ENCODE peak calls at places on chromosomes 6 and 20, in ten cellular contexts. One of them, this sample, is unnamed.
A peak's percentile ranks its signal among the peaks of the same experiment; 100 is the strongest.

GRCh38 chr6:6007311-6008113 is 787 bp upstream of the NRN1 start:
- DNase-seq in endothelial cell: peak; percentile 54
- DNase-seq in osteocyte: no peak
- DNase-seq in B cell: no peak
- DNase-seq in mesothelial cell of epicardium: no peak
- DNase-seq in astrocyte: no peak
- DNase-seq in lower lobe of right lung: no peak
- DNase-seq in endothelial cell of umbilical vein: peak; percentile 50
- DNase-seq in psoas muscle: peak; percentile 61
- DNase-seq in RWPE1: no peak
- DNase-seq in this sample: no peak

GRCh38 chr6:34793877-34794276 is 2.0 kb downstream of the BLTP3A start:
- DNase-seq in endothelial cell of umbilical vein: no peak
- DNase-seq in lower lobe of right lung: no peak
- DNase-seq in mesothelial cell of epicardium: no peak
- DNase-seq in osteocyte: no peak
- DNase-seq in astrocyte: no peak
- DNase-seq in RWPE1: no peak
- DNase-seq in B cell: no peak
- DNase-seq in endothelial cell: no peak
- DNase-seq in psoas muscle: no peak
- DNase-seq in this sample: no peak

GRCh38 chr6:16769986-16770376 is 8.7 kb upstream of the ATXN1 start:
- DNase-seq in osteocyte: no peak
- DNase-seq in B cell: no peak
- DNase-seq in RWPE1: no peak
- DNase-seq in mesothelial cell of epicardium: no peak
- DNase-seq in endothelial cell of umbilical vein: peak; percentile 60
- DNase-seq in astrocyte: peak; percentile 92
- DNase-seq in endothelial cell: no peak
- DNase-seq in psoas muscle: no peak
- DNase-seq in lower lobe of right lung: no peak
- DNase-seq in this sample: no peak

GRCh38 chr20:37111926-37112455 is 16.2 kb upstream of the RBL1 start:
- DNase-seq in mesothelial cell of epicardium: no peak
- DNase-seq in psoas muscle: no peak
- DNase-seq in astrocyte: no peak
- DNase-seq in lower lobe of right lung: no peak
- DNase-seq in B cell: no peak
- DNase-seq in endothelial cell of umbilical vein: no peak
- DNase-seq in osteocyte: no peak
- DNase-seq in RWPE1: no peak
- DNase-seq in endothelial cell: no peak
- DNase-seq in this sample: no peak

GRCh38 chr20:43849496-43850197 is 65.0 kb upstream of the TOX2 start:
- DNase-seq in lower lobe of right lung: no peak
- DNase-seq in RWPE1: peak; percentile 70
- DNase-seq in B cell: no peak
- DNase-seq in psoas muscle: peak; percentile 55
- DNase-seq in mesothelial cell of epicardium: no peak
- DNase-seq in astrocyte: peak; percentile 50
- DNase-seq in osteocyte: peak; percentile 70
- DNase-seq in endothelial cell: no peak
- DNase-seq in endothelial cell of umbilical vein: peak; percentile 61
- DNase-seq in this sample: no peak

GRCh38 chr6:138815797-138816528 is 20.1 kb downstream of the ECT2L start:
- DNase-seq in lower lobe of right lung: no peak
- DNase-seq in endothelial cell of umbilical vein: peak; percentile 67
- DNase-seq in B cell: no peak
- DNase-seq in RWPE1: peak; percentile 52
- DNase-seq in mesothelial cell of epicardium: no peak
- DNase-seq in endothelial cell: no peak
- DNase-seq in osteocyte: no peak
- DNase-seq in psoas muscle: no peak
- DNase-seq in astrocyte: peak; percentile 56
- DNase-seq in this sample: peak; percentile 36

GRCh38 chr20:623041-623440 is 12.9 kb upstream of the TCF15 start:
- DNase-seq in endothelial cell: no peak
- DNase-seq in astrocyte: no peak
- DNase-seq in mesothelial cell of epicardium: no peak
- DNase-seq in osteocyte: no peak
- DNase-seq in psoas muscle: no peak
- DNase-seq in RWPE1: no peak
- DNase-seq in lower lobe of right lung: peak; percentile 28
- DNase-seq in endothelial cell of umbilical vein: no peak
- DNase-seq in B cell: no peak
- DNase-seq in this sample: no peak

GRCh38 chr6:108630050-108630714 is 69.5 kb downstream of the FOXO3 start:
- DNase-seq in lower lobe of right lung: no peak
- DNase-seq in B cell: no peak
- DNase-seq in endothelial cell of umbilical vein: no peak
- DNase-seq in psoas muscle: no peak
- DNase-seq in osteocyte: no peak
- DNase-seq in RWPE1: no peak
- DNase-seq in mesothelial cell of epicardium: no peak
- DNase-seq in astrocyte: no peak
- DNase-seq in endothelial cell: no peak
- DNase-seq in this sample: no peak

GRCh38 chr20:2089447-2089846 is 12.2 kb upstream of the STK35 start:
- DNase-seq in astrocyte: no peak
- DNase-seq in mesothelial cell of epicardium: no peak
- DNase-seq in endothelial cell: no peak
- DNase-seq in endothelial cell of umbilical vein: no peak
- DNase-seq in psoas muscle: no peak
- DNase-seq in lower lobe of right lung: no peak
- DNase-seq in B cell: no peak
- DNase-seq in RWPE1: no peak
- DNase-seq in osteocyte: peak; percentile 2
- DNase-seq in this sample: no peak

GRCh38 chr20:2088904-2089303 is 12.7 kb upstream of the STK35 start:
- DNase-seq in endothelial cell: no peak
- DNase-seq in astrocyte: no peak
- DNase-seq in RWPE1: no peak
- DNase-seq in mesothelial cell of epicardium: no peak
- DNase-seq in endothelial cell of umbilical vein: no peak
- DNase-seq in lower lobe of right lung: no peak
- DNase-seq in B cell: no peak
- DNase-seq in psoas muscle: no peak
- DNase-seq in osteocyte: no peak
- DNase-seq in this sample: no peak

GRCh38 chr20:2093883-2094282 is 7.7 kb upstream of the STK35 start:
- DNase-seq in osteocyte: no peak
- DNase-seq in RWPE1: no peak
- DNase-seq in psoas muscle: no peak
- DNase-seq in B cell: no peak
- DNase-seq in endothelial cell of umbilical vein: no peak
- DNase-seq in mesothelial cell of epicardium: no peak
- DNase-seq in lower lobe of right lung: no peak
- DNase-seq in astrocyte: no peak
- DNase-seq in endothelial cell: no peak
- DNase-seq in this sample: no peak

GRCh38 chr20:2093200-2093781 is 8.3 kb upstream of the STK35 start:
- DNase-seq in astrocyte: no peak
- DNase-seq in B cell: no peak
- DNase-seq in psoas muscle: no peak
- DNase-seq in RWPE1: peak; percentile 43
- DNase-seq in osteocyte: no peak
- DNase-seq in endothelial cell: peak; percentile 33
- DNase-seq in endothelial cell of umbilical vein: no peak
- DNase-seq in lower lobe of right lung: no peak
- DNase-seq in mesothelial cell of epicardium: no peak
- DNase-seq in this sample: no peak
- TF ChIP-seq CTCF in astrocyte: peak; percentile 40
- TF ChIP-seq CTCF in B cell: peak; percentile 77
- TF ChIP-seq CTCF in psoas muscle: peak; percentile 31
- TF ChIP-seq CTCF in RWPE1: peak; percentile 84
- TF ChIP-seq CTCF in osteocyte: peak; percentile 46
- TF ChIP-seq CTCF in endothelial cell: peak; percentile 57
- TF ChIP-seq CTCF in endothelial cell of umbilical vein: peak; percentile 28
- TF ChIP-seq CTCF in lower lobe of right lung: peak; percentile 45
- TF ChIP-seq CTCF in mesothelial cell of epicardium: peak; percentile 16
- TF ChIP-seq CTCF in this sample: peak; percentile 60

GRCh38 chr6:154276810-154277577 is 79.6 kb downstream of the IPCEF1 start:
- DNase-seq in mesothelial cell of epicardium: no peak
- DNase-seq in endothelial cell of umbilical vein: peak; percentile 42
- DNase-seq in lower lobe of right lung: no peak
- DNase-seq in B cell: no peak
- DNase-seq in astrocyte: peak; percentile 22
- DNase-seq in osteocyte: no peak
- DNase-seq in endothelial cell: no peak
- DNase-seq in RWPE1: peak; percentile 42
- DNase-seq in psoas muscle: no peak
- DNase-seq in this sample: no peak

GRCh38 chr6:154274175-154274574 is 82.4 kb downstream of the IPCEF1 start:
- DNase-seq in astrocyte: no peak
- DNase-seq in psoas muscle: no peak
- DNase-seq in lower lobe of right lung: no peak
- DNase-seq in B cell: no peak
- DNase-seq in endothelial cell: no peak
- DNase-seq in osteocyte: no peak
- DNase-seq in RWPE1: no peak
- DNase-seq in endothelial cell of umbilical vein: no peak
- DNase-seq in mesothelial cell of epicardium: no peak
- DNase-seq in this sample: no peak

DNA sequence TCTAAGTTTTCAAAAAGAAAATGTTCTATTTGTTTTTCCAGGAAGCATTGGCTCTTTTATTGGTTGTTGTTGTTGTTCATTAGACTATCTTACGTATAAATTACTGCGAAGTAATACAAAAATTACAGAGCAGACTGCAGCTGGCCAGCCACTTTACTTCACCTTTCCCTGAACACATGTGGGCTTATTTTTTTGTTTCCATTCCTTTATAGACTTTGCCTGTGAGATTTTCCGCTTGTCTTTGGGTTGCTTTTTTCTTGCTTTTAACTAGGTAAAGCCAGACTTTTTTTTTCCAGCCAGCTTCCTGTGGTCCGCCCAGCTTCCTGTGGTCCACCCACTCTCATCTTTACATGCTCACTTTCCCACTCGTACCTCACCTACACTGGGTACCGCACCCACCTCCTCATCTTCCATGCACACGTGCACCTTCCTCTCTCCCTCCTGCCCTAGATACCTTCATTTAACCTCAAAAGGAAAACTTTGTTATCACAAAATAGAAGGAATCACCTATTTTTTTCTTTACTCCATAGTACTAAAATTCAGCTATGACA is 79.0 kb downstream of the IPCEF1 start:
- DNase-seq in RWPE1: no peak
- DNase-seq in endothelial cell of umbilical vein: no peak
- DNase-seq in mesothelial cell of epicardium: no peak
- DNase-seq in osteocyte: no peak
- DNase-seq in psoas muscle: no peak
- DNase-seq in B cell: no peak
- DNase-seq in astrocyte: no peak
- DNase-seq in endothelial cell: no peak
- DNase-seq in lower lobe of right lung: no peak
- DNase-seq in this sample: no peak
- TF ChIP-seq CTCF in RWPE1: no peak
- TF ChIP-seq CTCF in endothelial cell of umbilical vein: no peak
- TF ChIP-seq CTCF in mesothelial cell of epicardium: peak; percentile 17
- TF ChIP-seq CTCF in osteocyte: peak; percentile 14
- TF ChIP-seq CTCF in psoas muscle: no peak
- TF ChIP-seq CTCF in B cell: peak; percentile 19
- TF ChIP-seq CTCF in astrocyte: no peak
- TF ChIP-seq CTCF in endothelial cell: no peak
- TF ChIP-seq CTCF in lower lobe of right lung: no peak
- TF ChIP-seq CTCF in this sample: no peak

DNA sequence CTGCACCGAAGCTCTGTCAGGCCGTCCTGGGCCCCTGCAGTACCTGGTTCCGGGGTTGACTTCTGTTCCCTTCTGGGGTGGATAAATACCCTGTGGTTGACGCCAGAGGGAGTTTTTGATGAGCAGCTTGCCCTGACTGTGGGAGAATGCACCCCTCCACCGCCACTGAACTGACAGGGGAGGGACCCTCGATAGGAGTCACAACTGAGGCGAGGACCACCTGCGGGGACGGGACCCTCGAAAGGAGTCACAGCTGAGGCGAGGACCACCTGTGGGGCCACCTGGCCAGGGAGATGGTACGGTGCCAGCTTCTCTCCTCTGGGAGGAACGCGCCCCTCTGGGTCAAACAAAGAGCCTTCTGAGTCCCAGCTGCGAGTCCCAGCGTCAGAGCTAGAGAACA is 100.1 kb upstream of the FRMD1 start:
- DNase-seq in B cell: no peak
- DNase-seq in RWPE1: no peak
- DNase-seq in psoas muscle: no peak
- DNase-seq in lower lobe of right lung: no peak
- DNase-seq in osteocyte: peak; percentile 73
- DNase-seq in endothelial cell of umbilical vein: no peak
- DNase-seq in endothelial cell: no peak
- DNase-seq in mesothelial cell of epicardium: no peak
- DNase-seq in astrocyte: no peak
- DNase-seq in this sample: no peak
- TF ChIP-seq CTCF in B cell: no peak
- TF ChIP-seq CTCF in RWPE1: no peak
- TF ChIP-seq CTCF in psoas muscle: no peak
- TF ChIP-seq CTCF in lower lobe of right lung: no peak
- TF ChIP-seq CTCF in osteocyte: no peak
- TF ChIP-seq CTCF in endothelial cell of umbilical vein: no peak
- TF ChIP-seq CTCF in endothelial cell: no peak
- TF ChIP-seq CTCF in mesothelial cell of epicardium: no peak
- TF ChIP-seq CTCF in astrocyte: no peak
- TF ChIP-seq CTCF in this sample: no peak

GRCh38 chr20:32577023-32577422 is 8.1 kb downstream of the NOL4L start:
- DNase-seq in B cell: no peak
- DNase-seq in astrocyte: no peak
- DNase-seq in osteocyte: no peak
- DNase-seq in endothelial cell of umbilical vein: no peak
- DNase-seq in RWPE1: no peak
- DNase-seq in psoas muscle: no peak
- DNase-seq in mesothelial cell of epicardium: no peak
- DNase-seq in lower lobe of right lung: no peak
- DNase-seq in endothelial cell: no peak
- DNase-seq in this sample: no peak
- TF ChIP-seq CTCF in B cell: no peak
- TF ChIP-seq CTCF in astrocyte: no peak
- TF ChIP-seq CTCF in osteocyte: peak; percentile 34
- TF ChIP-seq CTCF in endothelial cell of umbilical vein: no peak
- TF ChIP-seq CTCF in RWPE1: no peak
- TF ChIP-seq CTCF in psoas muscle: no peak
- TF ChIP-seq CTCF in mesothelial cell of epicardium: peak; percentile 55
- TF ChIP-seq CTCF in lower lobe of right lung: no peak
- TF ChIP-seq CTCF in endothelial cell: no peak
- TF ChIP-seq CTCF in this sample: no peak